ENCODE peak calls at places on chromosomes 11 and 22, in ten cellular contexts. Q, N, Z, Y, V, P, T, E, A and J are unnamed samples.

GRCh38 chr11:64859542-64860414 is 15.3 kb upstream of the CDC42BPG start:
- DNase-seq in Q (no peak), A (no peak), Z (no peak), V (no peak), P (no peak), E (no peak), N (peak; percentile 57), Y (no peak), T (peak; percentile 89), J (no peak)

GRCh38 chr11:102914238-102915043 is 39.7 kb upstream of the MMP12 start:
- DNase-seq in P (no peak), N (no peak), E (no peak), Y (peak; percentile 81), Q (peak; percentile 66), Z (peak; percentile 37), A (no peak), V (peak; percentile 17), T (no peak), J (no peak)

GRCh38 chr11:60498853-60499252 is 6.3 kb downstream of the MS4A12 start:
- DNase-seq in E (no peak), P (no peak), V (no peak), Z (no peak), N (no peak), A (no peak), Y (no peak), T (no peak), Q (no peak), J (no peak)

GRCh38 chr11:44577231-44577834 is 11.9 kb downstream of the CD82 start:
- DNase-seq in Q (no peak), Z (no peak), A (no peak), N (no peak), E (no peak), T (no peak), Y (no peak), V (no peak), P (no peak), J (no peak)

GRCh38 chr22:46330426-46330825 is 5.1 kb upstream of the TRMU start:
- DNase-seq in E (no peak), Y (no peak), Z (no peak), A (no peak), N (no peak), V (no peak), Q (no peak), T (no peak), P (no peak), J (no peak)

GRCh38 chr11:108220721-108221346 is 1.6 kb downstream of the NPAT start:
- DNase-seq in V (no peak), P (no peak), Y (no peak), E (no peak), Q (no peak), Z (no peak), A (no peak), T (no peak), N (no peak), J (no peak)

GRCh38 chr22:39240841-39241631 is 3.7 kb downstream of the PDGFB start:
- DNase-seq in Z (peak; percentile 64), N (peak; percentile 30), T (no peak), A (no peak), E (no peak), Q (peak; percentile 86), Y (no peak), P (peak; percentile 87), V (peak; percentile 45), J (peak; percentile 45)

GRCh38 chr11:71580057-71581003 is 2.3 kb downstream of the KRTAP5-11 start:
- DNase-seq in A (peak; percentile 25), Z (peak; percentile 48), P (no peak), E (peak; percentile 69), T (peak; percentile 49), N (no peak), V (peak; percentile 71), Q (peak; percentile 76), Y (peak; percentile 84), J (peak; percentile 56)

GRCh38 chr11:210122-210802 is 2.8 kb downstream of the RIC8A start:
- DNase-seq in Z (no peak), Y (no peak), T (no peak), N (peak; percentile 3), P (peak; percentile 56), Q (peak; percentile 57), E (no peak), A (no peak), V (no peak), J (no peak)

GRCh38 chr11:36376315-36376887 is 80.3 kb downstream of the PRR5L start:
- DNase-seq in Q (peak; percentile 64), V (no peak), A (no peak), T (no peak), Y (peak; percentile 82), E (no peak), P (no peak), Z (no peak), N (peak; percentile 11), J (peak; percentile 29)

GRCh38 chr11:132941024-132941646 is 591.2 kb downstream of the OPCML start:
- DNase-seq in T (no peak), N (no peak), Z (no peak), P (no peak), Y (no peak), E (no peak), A (no peak), Q (no peak), V (no peak), J (no peak)

GRCh38 chr11:29009426-29009825 is 901.2 kb downstream of the METTL15 start:
- DNase-seq in Y (no peak), V (no peak), P (no peak), Z (no peak), Q (no peak), N (no peak), A (no peak), E (no peak), T (no peak), J (no peak)

DNA sequence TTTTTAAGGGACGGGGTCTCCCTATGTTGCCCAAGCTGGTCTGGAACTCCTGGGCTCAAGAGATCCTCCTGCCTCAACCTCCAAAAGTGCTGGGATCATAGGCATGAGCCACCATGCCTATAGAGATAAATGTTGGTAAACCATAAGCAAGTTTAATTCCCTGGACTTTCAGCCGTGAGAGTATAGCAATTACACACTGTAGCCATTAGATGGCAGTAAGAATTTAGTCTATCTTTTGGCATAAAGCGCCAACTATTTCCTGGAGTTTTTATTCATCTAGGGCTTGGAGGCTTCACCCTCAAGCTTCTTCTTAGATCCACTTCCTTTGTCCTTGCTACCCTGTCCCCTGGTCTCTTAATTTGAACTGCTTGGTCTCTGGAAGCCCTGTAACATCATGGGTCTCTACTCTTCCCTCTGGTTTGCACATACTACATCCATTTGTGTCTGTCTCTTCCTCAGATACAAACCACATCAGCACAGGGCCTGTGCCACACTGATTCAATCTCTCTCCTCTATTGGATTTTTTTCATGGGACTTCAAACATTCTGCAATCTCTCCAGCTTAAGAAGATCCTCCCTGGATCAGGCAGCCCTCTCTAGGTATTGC is 38.2 kb downstream of the OR10A6 start:
- DNase-seq in A (no peak), P (no peak), Q (no peak), Z (peak; percentile 22), N (no peak), E (no peak), T (peak; percentile 52), Y (no peak), V (no peak), J (no peak)
- TF ChIP-seq CTCF in A (peak; percentile 76), P (peak; percentile 36), Q (peak; percentile 51), Z (peak; percentile 70), N (peak; percentile 56), E (peak; percentile 46), T (peak; percentile 67), Y (peak; percentile 82), V (peak; percentile 55), J (peak; percentile 75)

GRCh38 chr11:68113986-68114385 is 7.2 kb downstream of the CHKA start:
- DNase-seq in E (no peak), Y (no peak), Z (no peak), V (no peak), N (no peak), A (no peak), Q (no peak), P (no peak), T (no peak), J (no peak)
- TF ChIP-seq CTCF in E (no peak), Y (no peak), Z (no peak), V (no peak), N (no peak), A (no peak), Q (no peak), P (no peak), T (no peak), J (no peak)

DNA sequence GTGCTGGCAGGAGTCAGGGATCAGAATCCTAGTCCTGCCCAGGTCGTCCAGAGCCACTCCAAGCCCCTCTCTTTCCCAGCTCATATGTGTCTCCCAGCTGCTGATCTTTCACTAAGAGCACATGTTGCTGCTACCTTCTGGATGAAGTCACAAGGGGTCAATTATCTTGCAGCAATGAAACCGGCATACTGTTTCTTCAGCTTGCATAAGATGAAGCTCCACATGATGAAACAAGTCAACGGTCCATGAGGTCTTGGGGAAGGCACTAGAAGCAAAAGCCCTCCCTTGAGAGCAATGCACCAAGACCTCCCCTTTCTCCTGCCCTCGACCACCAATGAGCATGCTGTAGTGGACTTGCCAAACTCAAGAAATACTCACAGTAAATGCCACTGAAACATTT is 148.9 kb downstream of the TENM4 start:
- DNase-seq in Q (no peak), A (no peak), E (no peak), V (no peak), N (no peak), Z (no peak), T (no peak), Y (no peak), P (no peak), J (no peak)
- TF ChIP-seq CTCF in Q (no peak), A (no peak), E (no peak), V (no peak), N (no peak), Z (no peak), T (no peak), Y (no peak), P (no peak), J (no peak)

GRCh38 chr11:15923169-15923568 is 433.2 kb downstream of the SOX6 start:
- DNase-seq in N (no peak), A (no peak), Q (no peak), V (no peak), T (no peak), Y (peak; percentile 60), E (no peak), Z (no peak), P (no peak), J (no peak)
- TF ChIP-seq CTCF in N (no peak), A (no peak), Q (no peak), V (no peak), T (no peak), Y (peak; percentile 66), E (no peak), Z (no peak), P (no peak), J (no peak)

DNA sequence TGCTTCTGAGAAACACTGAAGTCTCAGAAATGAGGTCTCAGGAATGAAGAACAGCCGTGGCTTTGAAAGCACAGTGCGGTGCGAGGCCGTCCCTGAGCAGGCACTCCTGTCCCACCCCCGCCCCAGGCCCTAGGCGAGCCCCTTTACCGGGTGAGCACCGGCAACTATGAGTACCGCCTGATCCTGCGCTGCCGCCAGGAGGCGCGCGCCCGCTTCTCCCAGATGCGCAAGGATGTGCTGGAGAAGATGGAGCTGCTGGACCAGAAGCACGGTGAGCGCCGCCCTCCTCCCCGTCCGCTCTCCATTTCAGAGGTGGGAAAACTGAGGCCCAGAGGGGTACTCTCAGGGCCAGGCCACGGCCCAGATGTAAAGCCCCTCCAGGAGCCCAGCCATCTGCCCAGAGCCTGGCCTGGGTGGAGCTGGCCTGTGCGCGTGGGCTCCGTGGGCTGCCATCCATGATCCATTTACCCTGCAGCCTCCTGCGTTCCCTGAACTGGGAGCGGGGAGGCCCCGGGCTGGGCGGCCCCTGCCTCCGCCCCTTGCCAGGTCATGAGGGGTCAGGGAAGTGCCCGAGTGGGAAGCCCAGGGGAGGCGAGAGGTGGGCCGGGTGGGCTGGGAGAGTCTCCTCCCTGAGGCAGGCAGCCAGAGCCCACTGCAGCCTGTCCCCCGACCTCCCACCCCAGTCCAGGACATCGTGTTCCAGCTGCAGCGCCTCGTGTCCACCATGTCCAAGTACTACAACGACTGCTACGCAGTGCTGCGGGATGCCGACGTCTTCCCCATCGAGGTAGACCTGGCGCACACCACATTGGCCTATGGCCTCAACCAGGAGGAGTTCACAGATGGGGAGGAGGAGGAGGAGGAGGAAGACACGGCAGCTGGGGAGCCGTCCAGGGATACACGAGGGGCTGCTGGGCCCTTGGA is 9.5 kb downstream of the SLC16A8 start:
- DNase-seq in Z (no peak), N (no peak), Q (no peak), V (peak; percentile 8), P (no peak), Y (peak; percentile 94), E (no peak), A (no peak), T (no peak), J (peak; percentile 79)
- TF ChIP-seq CTCF in Z (no peak), N (no peak), Q (peak; percentile 8), V (no peak), P (no peak), Y (peak; percentile 76), E (no peak), A (peak; percentile 42), T (no peak), J (peak; percentile 66)